ENCODE peak calls at places on chromosomes 6 and 20, in ten cellular contexts. G is sigmoid colon, Y is transverse colon, F is stomach, I is HepG2, B is endothelial cell of umbilical vein, J is GM12878, H is SK-N-SH, R is K562, V is breast epithelium. W is an unnamed sample. For H3K9me3 and H3K4me1, the result is how much of the 10 kb centered on the place peaks cover.

GRCh38 chr6:20642441-20642840 is 108.2 kb downstream of the CDKAL1 start:
- DNase-seq in G (no peak), Y (no peak), F (no peak), I (peak), B (no peak), J (no peak), H (no peak), R (no peak), V (no peak), W (no peak)

GRCh38 chr6:169861431-169862045 is 110.1 kb downstream of the ERMARD start:
- DNase-seq in G (no peak), Y (no peak), F (peak), I (no peak), B (no peak), J (no peak), H (peak), R (no peak), V (no peak), W (peak)

GRCh38 chr6:127124196-127124595 is 5.7 kb downstream of the RSPO3 start:
- DNase-seq in G (no peak), Y (no peak), F (no peak), I (no peak), B (no peak), J (no peak), H (no peak), R (no peak), V (no peak), W (no peak)

GRCh38 chr6:29696147-29697129 is 15.5 kb upstream of the ZFP57 start:
- DNase-seq in G (no peak), Y (no peak), F (no peak), I (no peak), B (no peak), J (no peak), H (no peak), R (no peak), V (no peak), W (no peak)

GRCh38 chr6:48087448-48087847 is 23.5 kb downstream of the PTCHD4 start:
- DNase-seq in G (no peak), Y (no peak), F (no peak), I (no peak), B (peak), J (no peak), H (no peak), R (no peak), V (no peak), W (no peak)

GRCh38 chr20:60331688-60332300 is 373.6 kb downstream of the CDH26 start:
- DNase-seq in G (no peak), Y (no peak), F (no peak), I (no peak), B (no peak), J (no peak), H (no peak), R (no peak), V (no peak), W (no peak)

GRCh38 chr20:43752051-43752360 is 25.2 kb upstream of the GTSF1L start:
- DNase-seq in G (no peak), Y (no peak), F (no peak), I (no peak), B (no peak), J (no peak), H (no peak), R (no peak), V (no peak), W (no peak)

GRCh38 chr6:30598912-30599624 is 18.0 kb downstream of the PPP1R10 start:
- DNase-seq in G (no peak), Y (no peak), F (no peak), I (no peak), B (no peak), J (no peak), H (no peak), R (no peak), V (no peak), W (no peak)

GRCh38 chr20:52191132-52191435 is 495 bp downstream of the ZFP64 start:
- DNase-seq in G (no peak), Y (no peak), F (no peak), I (no peak), B (no peak), J (no peak), H (no peak), R (no peak), V (no peak), W (no peak)

GRCh38 chr6:167571550-167571949 is 246.7 kb downstream of the TTLL2 start:
- DNase-seq in G (peak), Y (no peak), F (no peak), I (no peak), B (no peak), J (no peak), H (no peak), R (no peak), V (peak), W (no peak)

GRCh38 chr6:16494781-16495180 is 256.4 kb downstream of the GMPR start:
- DNase-seq in G (no peak), Y (peak), F (no peak), I (no peak), B (no peak), J (peak), H (no peak), R (no peak), V (no peak), W (no peak)

GRCh38 chr6:6105472-6106036 is 98.8 kb upstream of the NRN1 start:
- DNase-seq in G (no peak), Y (no peak), F (no peak), I (no peak), B (no peak), J (no peak), H (no peak), R (no peak), V (no peak), W (no peak)

GRCh38 chr6:143535189-143535614 is 23.7 kb upstream of the FUCA2 start:
- DNase-seq in G (no peak), Y (no peak), F (no peak), I (peak), B (no peak), J (no peak), H (no peak), R (no peak), V (no peak), W (no peak)

GRCh38 chr20:16556299-16556698 is 16.9 kb downstream of the KIF16B start:
- DNase-seq in G (no peak), Y (no peak), F (no peak), I (no peak), B (no peak), J (no peak), H (no peak), R (no peak), V (no peak), W (no peak)

GRCh38 chr20:16553684-16554083 is 19.6 kb downstream of the KIF16B start:
- DNase-seq in G (no peak), Y (no peak), F (no peak), I (no peak), B (no peak), J (no peak), H (no peak), R (no peak), V (no peak), W (no peak)

GRCh38 chr20:16553161-16553560 is 20.1 kb downstream of the KIF16B start:
- DNase-seq in G (no peak), Y (no peak), F (no peak), I (no peak), B (no peak), J (no peak), H (no peak), R (no peak), V (no peak), W (no peak)

GRCh38 chr20:16555754-16556153 is 17.5 kb downstream of the KIF16B start:
- DNase-seq in G (no peak), Y (no peak), F (no peak), I (no peak), B (no peak), J (no peak), H (no peak), R (no peak), V (no peak), W (no peak)

GRCh38 chr20:16554766-16555543 is 18.3 kb downstream of the KIF16B start:
- DNase-seq in G (no peak), Y (no peak), F (no peak), I (no peak), B (no peak), J (no peak), H (no peak), R (no peak), V (no peak), W (no peak)
- H3K9me3 ChIP-seq in G (under half), Y (under half), F (under half), I (under half), B (under half), J (under half), H (under half), R (under half), V (under half), W (under half)

GRCh38 chr6:44309631-44310030 is 3.5 kb downstream of the AARS2 start:
- DNase-seq in G (no peak), Y (no peak), F (no peak), I (no peak), B (no peak), J (no peak), H (no peak), R (no peak), V (no peak), W (no peak)
- TF ChIP-seq POLR2AphosphoS5 in G (no peak), Y (no peak), F (no peak), I (no peak), B (no peak), J (no peak), H (no peak), R (no peak), V (no peak), W (no peak)

GRCh38 chr6:148416309-148416965 is 73.8 kb downstream of the SASH1 start:
- DNase-seq in G (no peak), Y (no peak), F (no peak), I (no peak), B (no peak), J (no peak), H (no peak), R (no peak), V (no peak), W (no peak)

GRCh38 chr6:148423133-148423532 is 80.5 kb downstream of the SASH1 start:
- DNase-seq in G (no peak), Y (no peak), F (no peak), I (no peak), B (no peak), J (no peak), H (no peak), R (no peak), V (no peak), W (no peak)

GRCh38 chr6:148417045-148417444 is 74.4 kb downstream of the SASH1 start:
- DNase-seq in G (no peak), Y (no peak), F (no peak), I (no peak), B (no peak), J (no peak), H (no peak), R (no peak), V (no peak), W (no peak)

GRCh38 chr6:148422085-148422484 is 79.4 kb downstream of the SASH1 start:
- DNase-seq in G (no peak), Y (no peak), F (no peak), I (no peak), B (no peak), J (no peak), H (no peak), R (no peak), V (no peak), W (no peak)

GRCh38 chr6:148419430-148419829 is 76.8 kb downstream of the SASH1 start:
- DNase-seq in G (no peak), Y (no peak), F (no peak), I (no peak), B (peak), J (no peak), H (no peak), R (no peak), V (no peak), W (no peak)
- H3K4me1 ChIP-seq in G (under half), Y (under half), F (under half), I (under half), B (half or more), J (under half), H (under half), R (under half), V (under half), W (under half)

GRCh38 chr6:355373-355772 is 36.2 kb upstream of the IRF4 start:
- DNase-seq in G (no peak), Y (no peak), F (no peak), I (no peak), B (no peak), J (no peak), H (no peak), R (no peak), V (peak), W (no peak)
- H3K9me3 ChIP-seq in G (under half), Y (under half), F (under half), I (under half), B (under half), J (under half), H (under half), R (under half), V (under half), W (under half)

GRCh38 chr20:62407221-62407992 is at the start of gene CABLES2:
- DNase-seq in G (peak), Y (peak), F (peak), I (peak), B (peak), J (peak), H (peak), R (peak), V (peak), W (peak)
- TF ChIP-seq POLR2AphosphoS5 in G (no peak), Y (peak), F (no peak), I (no peak), B (peak), J (no peak), H (no peak), R (no peak), V (no peak), W (peak)

GRCh38 chr6:42366011-42366705 is 85.6 kb downstream of the TRERF1 start:
- DNase-seq in G (no peak), Y (no peak), F (no peak), I (no peak), B (no peak), J (no peak), H (no peak), R (no peak), V (no peak), W (no peak)
- H3K4me1 ChIP-seq in G (under half), Y (under half), F (half or more), I (under half), B (under half), J (half or more), H (under half), R (under half), V (under half), W (half or more)

DNA sequence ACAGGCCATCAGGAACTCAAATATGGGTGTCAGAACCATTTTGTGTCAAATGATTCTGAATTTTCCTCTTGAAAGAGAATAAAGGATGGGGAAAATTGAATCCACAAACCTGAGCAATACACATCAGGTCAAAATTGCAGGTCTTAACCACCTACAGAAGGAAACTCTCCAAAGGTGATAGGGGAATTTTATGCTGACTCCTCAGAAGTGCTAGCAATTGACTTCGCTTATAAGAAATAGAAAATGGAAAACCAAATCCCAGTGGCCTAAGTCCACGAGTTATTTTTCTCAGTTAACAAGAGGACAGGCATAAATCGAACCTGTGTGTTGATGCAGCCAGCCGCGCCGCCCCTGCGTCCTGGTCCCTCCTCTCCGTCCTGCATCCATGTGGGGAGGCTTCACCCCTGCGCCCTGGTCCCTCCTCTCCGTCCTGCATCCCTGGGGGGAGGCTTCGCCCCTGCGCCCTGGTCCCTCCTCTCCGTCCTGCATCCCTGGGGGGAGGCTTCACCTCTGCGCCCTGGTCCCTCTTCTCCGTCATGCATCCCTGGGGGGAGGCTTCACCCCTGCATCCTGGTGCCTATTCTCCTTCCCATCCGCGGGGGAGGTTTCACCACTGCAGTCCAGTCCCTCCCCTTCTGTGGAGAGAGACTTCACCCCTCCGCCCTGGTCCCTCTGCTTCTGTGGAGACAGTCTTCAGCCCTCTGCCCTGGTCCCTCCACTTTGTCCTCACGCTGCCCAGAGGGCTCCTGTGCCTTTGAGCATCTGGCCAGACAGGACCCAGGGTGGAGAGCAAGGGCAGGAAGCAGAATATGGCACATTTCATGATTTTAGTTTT is 230.3 kb downstream of the SMOC2 start:
- DNase-seq in G (no peak), Y (no peak), F (no peak), I (no peak), B (no peak), J (no peak), H (no peak), R (no peak), V (no peak), W (no peak)
- H3K9me3 ChIP-seq in G (under half), Y (under half), F (under half), I (under half), B (under half), J (under half), H (under half), R (under half), V (under half), W (under half)

GRCh38 chr20:61879694-61880093 is 186.0 kb downstream of the TAF4 start:
- DNase-seq in G (no peak), Y (no peak), F (no peak), I (no peak), B (no peak), J (no peak), H (no peak), R (no peak), V (no peak), W (no peak)
- TF ChIP-seq POLR2AphosphoS5 in G (no peak), Y (no peak), F (no peak), I (no peak), B (no peak), J (no peak), H (no peak), R (no peak), V (no peak), W (no peak)